ENCODE peak calls at places on chromosomes 13 and 19, in seven cellular contexts. One of them, this sample, is unnamed.

GRCh38 chr13:71876648-71877279 is 9.8 kb upstream of the DACH1 start:
- DNase-seq in HCT116: no peak
- DNase-seq in stomach: no peak
- DNase-seq in lower leg skin: no peak
- DNase-seq in transverse colon: no peak
- DNase-seq in IMR-90: no peak
- DNase-seq in tibial nerve: no peak
- DNase-seq in this sample: no peak

GRCh38 chr19:31338069-31338767 is 11.0 kb downstream of the TSHZ3 start:
- DNase-seq in HCT116: no peak
- DNase-seq in transverse colon: peak
- DNase-seq in stomach: no peak
- DNase-seq in tibial nerve: peak
- DNase-seq in lower leg skin: no peak
- DNase-seq in IMR-90: peak
- DNase-seq in this sample: no peak

GRCh38 chr19:13899912-13900584 is 5.9 kb downstream of the BRME1 start:
- DNase-seq in lower leg skin: no peak
- DNase-seq in HCT116: no peak
- DNase-seq in IMR-90: peak
- DNase-seq in tibial nerve: no peak
- DNase-seq in transverse colon: no peak
- DNase-seq in stomach: no peak
- DNase-seq in this sample: no peak

GRCh38 chr13:48156466-48156865 is 61.6 kb upstream of the MED4 start:
- DNase-seq in stomach: peak
- DNase-seq in HCT116: peak
- DNase-seq in transverse colon: peak
- DNase-seq in tibial nerve: no peak
- DNase-seq in IMR-90: no peak
- DNase-seq in lower leg skin: peak
- DNase-seq in this sample: no peak

GRCh38 chr13:20198781-20199180 is 6.0 kb upstream of the GJB2 start:
- DNase-seq in lower leg skin: no peak
- DNase-seq in tibial nerve: no peak
- DNase-seq in HCT116: no peak
- DNase-seq in stomach: no peak
- DNase-seq in transverse colon: no peak
- DNase-seq in IMR-90: no peak
- DNase-seq in this sample: no peak

GRCh38 chr19:33469171-33470039 is 52.2 kb downstream of the PEPD start:
- DNase-seq in transverse colon: no peak
- DNase-seq in tibial nerve: no peak
- DNase-seq in IMR-90: no peak
- DNase-seq in stomach: no peak
- DNase-seq in lower leg skin: no peak
- DNase-seq in HCT116: no peak
- DNase-seq in this sample: no peak

GRCh38 chr19:52935434-52935833 is 12.2 kb upstream of the ZNF888 start:
- DNase-seq in HCT116: no peak
- DNase-seq in stomach: peak
- DNase-seq in IMR-90: peak
- DNase-seq in tibial nerve: no peak
- DNase-seq in lower leg skin: no peak
- DNase-seq in transverse colon: peak
- DNase-seq in this sample: peak

GRCh38 chr13:77833331-77833863 is 85.2 kb downstream of the EDNRB start:
- DNase-seq in IMR-90: peak
- DNase-seq in tibial nerve: peak
- DNase-seq in transverse colon: no peak
- DNase-seq in stomach: no peak
- DNase-seq in HCT116: no peak
- DNase-seq in lower leg skin: peak
- DNase-seq in this sample: no peak

GRCh38 chr13:38872693-38873092 is 117.9 kb downstream of the STOML3 start:
- DNase-seq in IMR-90: peak
- DNase-seq in tibial nerve: peak
- DNase-seq in stomach: no peak
- DNase-seq in transverse colon: peak
- DNase-seq in HCT116: peak
- DNase-seq in lower leg skin: no peak
- DNase-seq in this sample: peak

GRCh38 chr19:2344381-2344870 is 15.6 kb upstream of the TMPRSS9 start:
- DNase-seq in stomach: no peak
- DNase-seq in lower leg skin: no peak
- DNase-seq in HCT116: no peak
- DNase-seq in tibial nerve: no peak
- DNase-seq in IMR-90: no peak
- DNase-seq in transverse colon: no peak
- DNase-seq in this sample: no peak

GRCh38 chr19:41116261-41116660 is 2.0 kb downstream of the CYP2F1 start:
- DNase-seq in stomach: peak
- DNase-seq in HCT116: no peak
- DNase-seq in lower leg skin: no peak
- DNase-seq in tibial nerve: no peak
- DNase-seq in transverse colon: no peak
- DNase-seq in IMR-90: no peak
- DNase-seq in this sample: no peak

GRCh38 chr19:40257096-40257517 is 28.0 kb downstream of the AKT2 start:
- DNase-seq in transverse colon: no peak
- DNase-seq in lower leg skin: no peak
- DNase-seq in tibial nerve: no peak
- DNase-seq in IMR-90: no peak
- DNase-seq in stomach: peak
- DNase-seq in HCT116: no peak
- DNase-seq in this sample: no peak

GRCh38 chr13:101307181-101307701 is 109.1 kb downstream of the NALCN start:
- DNase-seq in tibial nerve: no peak
- DNase-seq in HCT116: no peak
- DNase-seq in transverse colon: no peak
- DNase-seq in lower leg skin: no peak
- DNase-seq in IMR-90: peak
- DNase-seq in stomach: no peak
- DNase-seq in this sample: no peak

GRCh38 chr19:29487432-29487831 is 38.4 kb upstream of the VSTM2B start:
- DNase-seq in HCT116: no peak
- DNase-seq in stomach: no peak
- DNase-seq in IMR-90: no peak
- DNase-seq in transverse colon: no peak
- DNase-seq in lower leg skin: no peak
- DNase-seq in tibial nerve: no peak
- DNase-seq in this sample: no peak

GRCh38 chr19:52453324-52454094 is at the start of gene ZNF578:
- DNase-seq in IMR-90: peak
- DNase-seq in HCT116: no peak
- DNase-seq in transverse colon: peak
- DNase-seq in stomach: peak
- DNase-seq in tibial nerve: peak
- DNase-seq in lower leg skin: peak
- DNase-seq in this sample: no peak

GRCh38 chr13:34671136-34671535 is 270.9 kb upstream of the NBEA start:
- DNase-seq in HCT116: no peak
- DNase-seq in lower leg skin: peak
- DNase-seq in transverse colon: no peak
- DNase-seq in tibial nerve: peak
- DNase-seq in IMR-90: no peak
- DNase-seq in stomach: no peak
- DNase-seq in this sample: no peak

GRCh38 chr19:47047931-47048399 is 459 bp downstream of the TMEM160 start:
- DNase-seq in tibial nerve: peak
- DNase-seq in IMR-90: peak
- DNase-seq in HCT116: peak
- DNase-seq in lower leg skin: peak
- DNase-seq in transverse colon: peak
- DNase-seq in stomach: peak
- DNase-seq in this sample: peak
- TF ChIP-seq POLR2A in tibial nerve: no peak
- TF ChIP-seq POLR2A in IMR-90: no peak
- TF ChIP-seq POLR2A in HCT116: peak
- TF ChIP-seq POLR2A in lower leg skin: no peak
- TF ChIP-seq POLR2A in transverse colon: no peak
- TF ChIP-seq POLR2A in stomach: no peak
- TF ChIP-seq POLR2A in this sample: peak

GRCh38 chr13:32254916-32255743 is 60.0 kb downstream of the ZAR1L start:
- DNase-seq in transverse colon: no peak
- DNase-seq in HCT116: no peak
- DNase-seq in stomach: no peak
- DNase-seq in lower leg skin: no peak
- DNase-seq in tibial nerve: no peak
- DNase-seq in IMR-90: no peak
- DNase-seq in this sample: no peak
- TF ChIP-seq POLR2A in transverse colon: no peak
- TF ChIP-seq POLR2A in HCT116: no peak
- TF ChIP-seq POLR2A in stomach: no peak
- TF ChIP-seq POLR2A in lower leg skin: no peak
- TF ChIP-seq POLR2A in tibial nerve: no peak
- TF ChIP-seq POLR2A in IMR-90: no peak
- TF ChIP-seq POLR2A in this sample: no peak

GRCh38 chr19:47130589-47131168 is at the start of gene SAE1:
- DNase-seq in transverse colon: peak
- DNase-seq in lower leg skin: peak
- DNase-seq in IMR-90: peak
- DNase-seq in HCT116: peak
- DNase-seq in stomach: peak
- DNase-seq in tibial nerve: peak
- DNase-seq in this sample: peak
- TF ChIP-seq POLR2A in transverse colon: peak
- TF ChIP-seq POLR2A in lower leg skin: no peak
- TF ChIP-seq POLR2A in IMR-90: peak
- TF ChIP-seq POLR2A in HCT116: no peak
- TF ChIP-seq POLR2A in stomach: peak
- TF ChIP-seq POLR2A in tibial nerve: peak
- TF ChIP-seq POLR2A in this sample: peak

DNA sequence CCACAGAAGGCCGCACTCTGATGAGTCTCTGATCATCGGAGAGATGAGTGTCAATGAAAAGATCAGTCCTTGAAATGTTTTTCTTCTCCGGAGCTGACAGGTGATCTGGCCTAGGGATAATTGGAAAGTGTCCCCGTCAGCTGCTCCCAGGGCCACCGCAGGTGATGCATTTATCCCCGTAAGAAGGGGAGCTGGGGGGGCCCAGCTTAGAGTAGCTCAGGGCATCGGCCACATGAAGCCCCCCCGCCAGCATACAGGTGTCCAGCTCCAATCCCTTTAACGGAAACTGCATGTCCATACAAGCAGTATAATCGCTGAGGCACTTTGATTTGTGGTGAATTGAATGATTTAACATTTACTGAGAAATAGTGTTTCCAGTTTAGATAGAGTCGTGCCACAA is 27.7 kb downstream of the ATP4B start:
- DNase-seq in transverse colon: no peak
- DNase-seq in IMR-90: no peak
- DNase-seq in lower leg skin: no peak
- DNase-seq in tibial nerve: no peak
- DNase-seq in stomach: no peak
- DNase-seq in HCT116: no peak
- DNase-seq in this sample: no peak
- TF ChIP-seq POLR2A in transverse colon: no peak
- TF ChIP-seq POLR2A in IMR-90: no peak
- TF ChIP-seq POLR2A in lower leg skin: no peak
- TF ChIP-seq POLR2A in tibial nerve: no peak
- TF ChIP-seq POLR2A in stomach: no peak
- TF ChIP-seq POLR2A in HCT116: no peak
- TF ChIP-seq POLR2A in this sample: no peak

GRCh38 chr19:49427339-49427738 is 2.2 kb downstream of the GFY start:
- DNase-seq in HCT116: no peak
- DNase-seq in stomach: no peak
- DNase-seq in lower leg skin: no peak
- DNase-seq in tibial nerve: no peak
- DNase-seq in IMR-90: no peak
- DNase-seq in transverse colon: no peak
- DNase-seq in this sample: no peak
- TF ChIP-seq POLR2A in HCT116: no peak
- TF ChIP-seq POLR2A in stomach: no peak
- TF ChIP-seq POLR2A in lower leg skin: no peak
- TF ChIP-seq POLR2A in tibial nerve: no peak
- TF ChIP-seq POLR2A in IMR-90: no peak
- TF ChIP-seq POLR2A in transverse colon: no peak
- TF ChIP-seq POLR2A in this sample: no peak

DNA sequence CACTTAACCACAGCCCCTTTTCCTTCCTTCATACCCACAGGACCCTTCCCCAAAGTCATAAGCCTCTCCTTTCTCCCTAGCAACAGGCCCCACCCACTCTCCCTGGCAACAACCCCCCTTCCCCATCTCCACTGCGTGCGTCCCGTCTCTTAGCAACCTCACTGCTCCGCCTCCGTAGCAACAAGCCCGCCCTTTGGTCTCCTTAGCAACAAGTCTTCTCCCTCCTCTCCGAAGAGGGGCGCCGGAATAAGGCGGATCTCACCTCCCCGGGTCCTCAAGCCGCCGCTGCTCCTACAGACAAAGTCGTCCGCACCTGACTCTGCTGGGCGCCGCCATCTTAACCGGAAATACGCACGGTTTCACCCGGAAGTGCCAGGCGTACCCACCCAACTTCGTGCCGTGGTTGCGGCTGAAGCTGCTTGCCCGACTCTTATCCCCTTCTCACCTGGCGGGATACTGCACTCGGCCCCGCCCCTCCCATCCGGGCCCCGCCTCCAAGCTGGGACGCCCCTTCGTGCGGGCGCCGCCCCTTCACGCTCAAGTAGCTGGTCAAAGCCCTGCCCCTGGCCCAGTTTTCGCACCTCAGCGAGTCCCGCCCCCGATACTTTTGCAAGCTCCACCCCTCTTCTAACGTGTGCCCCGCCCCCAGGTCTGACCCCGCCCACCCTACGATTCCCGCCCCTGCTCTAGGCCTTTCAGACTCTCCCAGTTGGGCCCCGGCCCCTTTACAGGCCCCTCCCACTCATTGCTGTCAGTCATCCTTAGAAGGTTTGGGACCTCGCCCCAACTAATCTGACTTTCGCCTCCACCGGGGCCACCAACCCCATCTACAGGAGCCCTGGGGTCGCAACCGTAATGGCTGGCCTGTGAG is at the start of gene HSPBP1:
- DNase-seq in stomach: peak
- DNase-seq in HCT116: peak
- DNase-seq in IMR-90: peak
- DNase-seq in tibial nerve: peak
- DNase-seq in lower leg skin: peak
- DNase-seq in transverse colon: peak
- DNase-seq in this sample: peak
- TF ChIP-seq POLR2A in stomach: no peak
- TF ChIP-seq POLR2A in HCT116: no peak
- TF ChIP-seq POLR2A in IMR-90: peak
- TF ChIP-seq POLR2A in tibial nerve: no peak
- TF ChIP-seq POLR2A in lower leg skin: no peak
- TF ChIP-seq POLR2A in transverse colon: peak
- TF ChIP-seq POLR2A in this sample: peak

GRCh38 chr13:41937388-41937787 is 23.5 kb downstream of the VWA8 start:
- DNase-seq in tibial nerve: no peak
- DNase-seq in lower leg skin: no peak
- DNase-seq in stomach: no peak
- DNase-seq in IMR-90: no peak
- DNase-seq in HCT116: no peak
- DNase-seq in transverse colon: no peak
- DNase-seq in this sample: no peak
- TF ChIP-seq POLR2A in tibial nerve: no peak
- TF ChIP-seq POLR2A in lower leg skin: no peak
- TF ChIP-seq POLR2A in stomach: no peak
- TF ChIP-seq POLR2A in IMR-90: no peak
- TF ChIP-seq POLR2A in HCT116: no peak
- TF ChIP-seq POLR2A in transverse colon: no peak
- TF ChIP-seq POLR2A in this sample: no peak

GRCh38 chr13:41132512-41133152 is at the start of gene KBTBD6:
- DNase-seq in HCT116: peak
- DNase-seq in stomach: peak
- DNase-seq in tibial nerve: peak
- DNase-seq in transverse colon: peak
- DNase-seq in lower leg skin: peak
- DNase-seq in IMR-90: peak
- DNase-seq in this sample: peak
- TF ChIP-seq POLR2A in HCT116: peak
- TF ChIP-seq POLR2A in stomach: no peak
- TF ChIP-seq POLR2A in tibial nerve: peak
- TF ChIP-seq POLR2A in transverse colon: peak
- TF ChIP-seq POLR2A in lower leg skin: no peak
- TF ChIP-seq POLR2A in IMR-90: peak
- TF ChIP-seq POLR2A in this sample: peak

This sample was measured in H54.